ENCODE peak calls at places on chromosomes 2 and 18, in eight cellular contexts. K is B cell, J is glutamatergic neuron, U is anterior cingulate cortex, M is kidney tubule cell, X is HuH-7, Z is cardiac fibroblast, L is Ammon's horn. Y is an unnamed sample.

GRCh38 chr2:29225814-29226213 is 110.6 kb downstream of the CLIP4 start:
- DNase-seq in M (no peak), U (no peak), K (no peak), X (no peak), J (no peak), L (no peak), Z (no peak), Y (no peak)

GRCh38 chr2:20697322-20697934 is 30.5 kb downstream of the GDF7 start:
- DNase-seq in X (no peak), U (no peak), K (no peak), J (no peak), Z (no peak), M (no peak), L (no peak), Y (no peak)

GRCh38 chr2:127829845-127830246 is 18.9 kb upstream of the WDR33 start:
- DNase-seq in M (peak), Z (no peak), U (no peak), X (no peak), K (peak), J (no peak), L (no peak), Y (no peak)

GRCh38 chr2:237979331-237979730 is 12.5 kb downstream of the UBE2F start:
- DNase-seq in M (no peak), K (no peak), L (no peak), X (no peak), J (no peak), U (no peak), Z (no peak), Y (no peak)

GRCh38 chr18:8882632-8883408 is 177.5 kb downstream of the MTCL1 start:
- DNase-seq in L (no peak), U (no peak), K (no peak), M (peak), X (no peak), J (no peak), Z (no peak), Y (no peak)

GRCh38 chr2:162258169-162258568 is 14.9 kb upstream of the FAP start:
- DNase-seq in U (no peak), X (no peak), L (no peak), Z (peak), K (no peak), J (no peak), M (peak), Y (no peak)

GRCh38 chr2:79711098-79711497 is 198.2 kb downstream of the CTNNA2 start:
- DNase-seq in L (no peak), J (no peak), K (no peak), Z (no peak), U (no peak), M (no peak), X (no peak), Y (no peak)

GRCh38 chr2:172865422-172865821 is 129.8 kb downstream of the RAPGEF4 start:
- DNase-seq in J (no peak), X (no peak), U (no peak), K (no peak), L (no peak), Z (peak), M (peak), Y (peak)

GRCh38 chr18:56176750-56177149 is 461.6 kb downstream of the TXNL1 start:
- DNase-seq in M (no peak), L (no peak), J (no peak), U (no peak), K (no peak), X (no peak), Z (no peak), Y (no peak)

GRCh38 chr18:58997811-58998337 is 133.2 kb downstream of the ZNF532 start:
- DNase-seq in J (no peak), K (no peak), L (no peak), M (peak), X (no peak), Z (peak), U (no peak), Y (peak)

GRCh38 chr18:78982186-78982585 is 2.6 kb downstream of the SALL3 start:
- DNase-seq in Z (no peak), J (no peak), L (no peak), U (no peak), M (no peak), X (no peak), K (no peak), Y (peak)

GRCh38 chr2:158024288-158024898 is 77.3 kb upstream of the UPP2 start:
- DNase-seq in J (peak), U (peak), X (peak), Z (peak), K (peak), M (peak), L (peak), Y (peak)

GRCh38 chr2:129758461-129759185 is 220.8 kb upstream of the RAB6C start:
- DNase-seq in X (peak), J (peak), M (no peak), L (peak), K (no peak), U (no peak), Z (no peak), Y (no peak)

GRCh38 chr2:27077231-27077630 is 1.2 kb upstream of the EMILIN1 start:
- DNase-seq in J (no peak), L (no peak), K (no peak), U (no peak), X (no peak), M (no peak), Z (no peak), Y (no peak)

Y was measured in fibroblast of pulmonary artery.